ENCODE peak calls at places on chromosomes 13 and 19, in nine cellular contexts. C is stimulated activated CD4-positive, alpha-beta T cell treated with anti-CD3 and anti-CD28 coated beads, TNF-alpha, amount 100 ng/mL, for 48 hours; M is T-helper 17 cell; X is CD8-positive, alpha-beta T cell; L is NCI-H1092; F is T-helper 9 cell; R is head of caudate nucleus; Y is Panc1; J is cardiac fibroblast. H is an unnamed sample.

GRCh38 chr13:77979721-77980377 is 61.2 kb upstream of the EDNRB start:
- DNase-seq in C (no peak), M (no peak), X (no peak), L (no peak), F (no peak), R (no peak), Y (no peak), J (peak; percentile 26), H (no peak)

GRCh38 chr19:42480335-42481095 is 37.8 kb upstream of the CXCL17 start:
- DNase-seq in C (no peak), M (no peak), X (no peak), L (no peak), F (no peak), R (no peak), Y (no peak), J (peak; percentile 52), H (no peak)

GRCh38 chr19:1106841-1107654 is 3.3 kb downstream of the GPX4 start:
- DNase-seq in C (no peak), M (no peak), X (no peak), L (no peak), F (no peak), R (no peak), Y (no peak), J (peak; percentile 79), H (no peak)

GRCh38 chr19:35459414-35460082 is 11.5 kb downstream of the FFAR2 start:
- DNase-seq in C (no peak), M (no peak), X (no peak), L (no peak), F (no peak), R (no peak), Y (no peak), J (peak; percentile 87), H (no peak)

GRCh38 chr13:29471551-29471950 is 123.9 kb downstream of the SLC7A1 start:
- DNase-seq in C (no peak), M (no peak), X (no peak), L (no peak), F (no peak), R (no peak), Y (no peak), J (no peak), H (no peak)

GRCh38 chr19:13865578-13866462 is 11.1 kb upstream of the NANOS3 start:
- DNase-seq in C (no peak), M (no peak), X (no peak), L (no peak), F (no peak), R (no peak), Y (no peak), J (no peak), H (no peak)

GRCh38 chr19:55058781-55059610 is 4.0 kb downstream of the RDH13 start:
- DNase-seq in C (no peak), M (no peak), X (no peak), L (no peak), F (no peak), R (no peak), Y (no peak), J (no peak), H (no peak)

GRCh38 chr13:95226932-95227718 is 74.1 kb downstream of the ABCC4 start:
- DNase-seq in C (no peak), M (no peak), X (no peak), L (no peak), F (no peak), R (no peak), Y (no peak), J (no peak), H (no peak)

GRCh38 chr13:80408270-80408669 is 67.3 kb upstream of the SPRY2 start:
- DNase-seq in C (no peak), M (no peak), X (no peak), L (no peak), F (no peak), R (no peak), Y (no peak), J (no peak), H (no peak)

GRCh38 chr19:7515471-7516226 is at the start of gene ZNF358:
- DNase-seq in C (no peak), M (no peak), X (peak; percentile 23), L (peak; percentile 38), F (no peak), R (peak; percentile 90), Y (no peak), J (peak; percentile 79), H (no peak)

H was measured in keratinocyte.